ENCODE peak calls at places on chromosomes 11 and 22, in four cellular contexts. One of them, this sample, is unnamed.

GRCh38 chr22:41647771-41648170 is 26.7 kb downstream of the XRCC6 start:
- DNase-seq in HepG2: no peak
- DNase-seq in GM12878: no peak
- DNase-seq in K562: no peak
- DNase-seq in this sample: no peak

GRCh38 chr11:2777396-2777795 is 77.6 kb upstream of the KCNQ1OT1 start:
- DNase-seq in K562: no peak
- DNase-seq in GM12878: no peak
- DNase-seq in HepG2: no peak
- DNase-seq in this sample: peak

GRCh38 chr11:61955416-61956135 is 5.4 kb downstream of the BEST1 start:
- DNase-seq in GM12878: no peak
- DNase-seq in HepG2: no peak
- DNase-seq in K562: no peak
- DNase-seq in this sample: peak

GRCh38 chr22:21796863-21797262 is 61.3 kb upstream of the YPEL1 start:
- DNase-seq in GM12878: no peak
- DNase-seq in K562: peak
- DNase-seq in HepG2: no peak
- DNase-seq in this sample: no peak

GRCh38 chr11:32643526-32643925 is 59.9 kb downstream of the EIF3M start:
- DNase-seq in K562: no peak
- DNase-seq in HepG2: no peak
- DNase-seq in GM12878: no peak
- DNase-seq in this sample: no peak

GRCh38 chr11:75514596-75514995 is 11.1 kb downstream of the GDPD5 start:
- DNase-seq in HepG2: no peak
- DNase-seq in K562: no peak
- DNase-seq in GM12878: no peak
- DNase-seq in this sample: no peak

GRCh38 chr11:18253222-18253621 is 4.8 kb upstream of the SAA2 start:
- DNase-seq in K562: no peak
- DNase-seq in HepG2: no peak
- DNase-seq in GM12878: no peak
- DNase-seq in this sample: no peak

GRCh38 chr11:70225629-70226582 is 22.8 kb downstream of the FADD start:
- DNase-seq in GM12878: no peak
- DNase-seq in K562: no peak
- DNase-seq in HepG2: no peak
- DNase-seq in this sample: no peak

GRCh38 chr11:64348611-64349387 is 8.8 kb downstream of the CCDC88B start:
- DNase-seq in GM12878: no peak
- DNase-seq in HepG2: peak
- DNase-seq in K562: no peak
- DNase-seq in this sample: no peak

GRCh38 chr22:24688294-24688693 is 85.3 kb downstream of the GGT1 start:
- DNase-seq in K562: no peak
- DNase-seq in GM12878: no peak
- DNase-seq in HepG2: no peak
- DNase-seq in this sample: no peak

GRCh38 chr11:65855927-65856363 is 2.0 kb downstream of the CFL1 start:
- DNase-seq in HepG2: no peak
- DNase-seq in GM12878: no peak
- DNase-seq in K562: no peak
- DNase-seq in this sample: no peak

GRCh38 chr11:47672283-47672730 is 29.9 kb upstream of the MTCH2 start:
- DNase-seq in GM12878: no peak
- DNase-seq in HepG2: no peak
- DNase-seq in K562: no peak
- DNase-seq in this sample: no peak

GRCh38 chr11:65468874-65469333 is 29.9 kb upstream of the MALAT1 start:
- DNase-seq in HepG2: peak
- DNase-seq in K562: peak
- DNase-seq in GM12878: no peak
- DNase-seq in this sample: peak

GRCh38 chr11:116512841-116513240 is 259.9 kb downstream of the BUD13 start:
- DNase-seq in HepG2: no peak
- DNase-seq in GM12878: no peak
- DNase-seq in K562: no peak
- DNase-seq in this sample: no peak

GRCh38 chr22:26756675-26757293 is 99.4 kb downstream of the MIAT start:
- DNase-seq in K562: peak
- DNase-seq in GM12878: no peak
- DNase-seq in HepG2: no peak
- DNase-seq in this sample: peak

GRCh38 chr22:47205081-47205491 is 442.6 kb downstream of the TBC1D22A start:
- DNase-seq in GM12878: no peak
- DNase-seq in K562: no peak
- DNase-seq in HepG2: no peak
- DNase-seq in this sample: no peak

GRCh38 chr11:116972692-116973091 is 125.5 kb downstream of the SIK3 start:
- DNase-seq in K562: no peak
- DNase-seq in GM12878: no peak
- DNase-seq in HepG2: no peak
- DNase-seq in this sample: no peak

GRCh38 chr22:42187646-42188045 is 57.0 kb upstream of the CYP2D6 start:
- DNase-seq in HepG2: no peak
- DNase-seq in GM12878: no peak
- DNase-seq in K562: no peak
- DNase-seq in this sample: no peak

GRCh38 chr11:73975479-73975757 is 7.2 kb downstream of the UCP2 start:
- DNase-seq in K562: no peak
- DNase-seq in HepG2: no peak
- DNase-seq in GM12878: no peak
- DNase-seq in this sample: no peak

GRCh38 chr22:40381461-40381860 is 11.1 kb downstream of the SGSM3 start:
- DNase-seq in HepG2: no peak
- DNase-seq in K562: no peak
- DNase-seq in GM12878: no peak
- DNase-seq in this sample: no peak

GRCh38 chr11:109015283-109015682 is 350.4 kb downstream of the DDX10 start:
- DNase-seq in HepG2: no peak
- DNase-seq in K562: no peak
- DNase-seq in GM12878: no peak
- DNase-seq in this sample: no peak

GRCh38 chr22:23216331-23217170 is 36.2 kb downstream of the BCR start:
- DNase-seq in GM12878: no peak
- DNase-seq in HepG2: peak
- DNase-seq in K562: peak
- DNase-seq in this sample: no peak

GRCh38 chr11:22671751-22672150 is 5.3 kb downstream of the GAS2 start:
- DNase-seq in HepG2: no peak
- DNase-seq in K562: no peak
- DNase-seq in GM12878: no peak
- DNase-seq in this sample: no peak

GRCh38 chr11:7060828-7061227 is 28.0 kb upstream of the RBMXL2 start:
- DNase-seq in GM12878: no peak
- DNase-seq in K562: no peak
- DNase-seq in HepG2: no peak
- DNase-seq in this sample: no peak

GRCh38 chr11:45650166-45651095 is 15.0 kb downstream of the CHST1 start:
- DNase-seq in HepG2: no peak
- DNase-seq in GM12878: no peak
- DNase-seq in K562: no peak
- DNase-seq in this sample: no peak

GRCh38 chr11:45648931-45649330 is 16.5 kb downstream of the CHST1 start:
- DNase-seq in GM12878: no peak
- DNase-seq in K562: no peak
- DNase-seq in HepG2: no peak
- DNase-seq in this sample: no peak

GRCh38 chr11:45651156-45651555 is 14.3 kb downstream of the CHST1 start:
- DNase-seq in K562: no peak
- DNase-seq in HepG2: no peak
- DNase-seq in GM12878: no peak
- DNase-seq in this sample: no peak

GRCh38 chr11:45647786-45648185 is 17.6 kb downstream of the CHST1 start:
- DNase-seq in K562: no peak
- DNase-seq in HepG2: no peak
- DNase-seq in GM12878: no peak
- DNase-seq in this sample: no peak

GRCh38 chr11:45649544-45650165 is 15.8 kb downstream of the CHST1 start:
- DNase-seq in HepG2: no peak
- DNase-seq in GM12878: no peak
- DNase-seq in K562: no peak
- DNase-seq in this sample: no peak
- TF ChIP-seq ATF3 in HepG2: no peak
- TF ChIP-seq ATF3 in GM12878: no peak
- TF ChIP-seq ATF3 in K562: no peak
- TF ChIP-seq ATF3 in this sample: no peak

GRCh38 chr11:45266693-45267451 is 19.3 kb downstream of the SYT13 start:
- DNase-seq in GM12878: no peak
- DNase-seq in K562: peak
- DNase-seq in HepG2: peak
- DNase-seq in this sample: peak
- TF ChIP-seq CREM in GM12878: no peak
- TF ChIP-seq CREM in K562: no peak
- TF ChIP-seq CREM in HepG2: no peak
- TF ChIP-seq CREM in this sample: no peak

DNA sequence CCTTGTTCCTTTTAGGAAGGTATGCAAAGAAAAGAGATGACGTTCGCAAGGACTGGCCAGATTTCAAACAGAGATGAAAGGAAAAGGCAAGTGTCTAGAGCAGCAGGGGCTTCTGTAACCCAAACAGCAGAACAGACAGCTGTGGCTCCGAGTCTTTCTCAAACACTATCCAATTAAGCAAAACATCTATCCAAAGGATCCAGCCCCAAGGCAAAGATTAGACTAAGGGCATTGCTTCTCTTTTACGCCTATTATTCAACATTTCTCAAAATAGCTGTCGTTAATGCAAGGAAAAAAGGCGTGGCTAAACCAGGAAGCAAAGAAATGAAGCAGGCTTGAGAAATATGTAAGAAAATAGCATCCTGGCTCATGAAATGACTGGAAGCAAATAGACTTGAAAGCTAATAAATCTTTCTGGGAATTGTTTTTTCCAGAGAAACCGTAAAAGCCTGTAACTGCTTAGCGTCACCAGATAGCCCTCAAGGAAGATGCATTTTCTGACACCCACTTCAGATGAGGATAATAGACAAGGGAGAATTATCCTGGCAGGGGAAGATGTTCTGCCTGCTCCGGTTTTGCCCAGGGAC is 20.0 kb downstream of the C11orf96 start:
- DNase-seq in GM12878: no peak
- DNase-seq in HepG2: no peak
- DNase-seq in K562: no peak
- DNase-seq in this sample: no peak
- TF ChIP-seq ATF3 in GM12878: no peak
- TF ChIP-seq ATF3 in HepG2: no peak
- TF ChIP-seq ATF3 in K562: no peak
- TF ChIP-seq ATF3 in this sample: no peak

GRCh38 chr22:46193898-46194310 is 43.6 kb downstream of the PPARA start:
- DNase-seq in K562: peak
- DNase-seq in GM12878: no peak
- DNase-seq in HepG2: no peak
- DNase-seq in this sample: no peak

GRCh38 chr22:46196268-46196667 is 45.9 kb downstream of the PPARA start:
- DNase-seq in K562: no peak
- DNase-seq in HepG2: no peak
- DNase-seq in GM12878: no peak
- DNase-seq in this sample: no peak

GRCh38 chr22:46198274-46198673 is 47.9 kb downstream of the PPARA start:
- DNase-seq in K562: no peak
- DNase-seq in GM12878: no peak
- DNase-seq in HepG2: no peak
- DNase-seq in this sample: no peak

GRCh38 chr22:46192210-46192993 is 42.1 kb downstream of the PPARA start:
- DNase-seq in HepG2: no peak
- DNase-seq in K562: no peak
- DNase-seq in GM12878: no peak
- DNase-seq in this sample: no peak

GRCh38 chr22:46195487-46196165 is 45.3 kb downstream of the PPARA start:
- DNase-seq in HepG2: no peak
- DNase-seq in GM12878: no peak
- DNase-seq in K562: no peak
- DNase-seq in this sample: no peak
- TF ChIP-seq CREM in HepG2: no peak
- TF ChIP-seq CREM in GM12878: no peak
- TF ChIP-seq CREM in K562: no peak
- TF ChIP-seq CREM in this sample: no peak

DNA sequence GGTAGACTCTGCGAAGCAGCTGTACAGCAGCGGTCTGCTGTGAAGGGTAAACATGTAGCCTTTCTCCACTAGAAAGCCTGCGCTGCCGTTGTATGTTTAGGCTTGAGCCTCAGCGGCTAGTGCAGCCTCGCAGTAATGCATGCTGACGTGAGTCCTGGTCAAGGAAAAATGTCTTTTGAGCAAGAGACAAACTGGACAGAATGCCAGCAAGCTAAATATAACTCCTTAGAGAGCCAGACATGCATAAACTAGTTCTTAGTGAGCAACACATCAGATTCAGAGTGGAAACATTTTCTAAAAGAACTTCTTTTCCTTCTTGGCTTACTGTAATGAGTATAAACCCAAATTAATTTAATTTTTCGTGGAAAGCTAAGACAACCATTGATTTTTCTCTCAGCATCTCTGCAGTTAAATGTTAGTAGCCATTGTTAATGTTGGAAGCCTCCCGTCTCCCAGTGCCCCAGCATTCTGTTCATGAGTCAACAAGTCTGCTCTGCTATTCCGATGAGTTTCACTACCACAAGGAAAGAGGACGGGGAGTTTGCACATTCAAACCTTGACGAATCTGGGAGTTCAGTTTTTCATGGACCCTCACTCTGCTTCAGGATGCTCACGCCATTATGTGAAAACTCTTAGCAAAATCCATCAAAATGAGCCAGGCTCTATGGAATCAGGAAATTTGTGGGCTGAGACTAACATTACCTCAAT is 51.4 kb downstream of the JAM3 start:
- DNase-seq in GM12878: no peak
- DNase-seq in HepG2: no peak
- DNase-seq in K562: no peak
- DNase-seq in this sample: no peak
- TF ChIP-seq ATF3 in GM12878: no peak
- TF ChIP-seq ATF3 in HepG2: no peak
- TF ChIP-seq ATF3 in K562: no peak
- TF ChIP-seq ATF3 in this sample: no peak

DNA sequence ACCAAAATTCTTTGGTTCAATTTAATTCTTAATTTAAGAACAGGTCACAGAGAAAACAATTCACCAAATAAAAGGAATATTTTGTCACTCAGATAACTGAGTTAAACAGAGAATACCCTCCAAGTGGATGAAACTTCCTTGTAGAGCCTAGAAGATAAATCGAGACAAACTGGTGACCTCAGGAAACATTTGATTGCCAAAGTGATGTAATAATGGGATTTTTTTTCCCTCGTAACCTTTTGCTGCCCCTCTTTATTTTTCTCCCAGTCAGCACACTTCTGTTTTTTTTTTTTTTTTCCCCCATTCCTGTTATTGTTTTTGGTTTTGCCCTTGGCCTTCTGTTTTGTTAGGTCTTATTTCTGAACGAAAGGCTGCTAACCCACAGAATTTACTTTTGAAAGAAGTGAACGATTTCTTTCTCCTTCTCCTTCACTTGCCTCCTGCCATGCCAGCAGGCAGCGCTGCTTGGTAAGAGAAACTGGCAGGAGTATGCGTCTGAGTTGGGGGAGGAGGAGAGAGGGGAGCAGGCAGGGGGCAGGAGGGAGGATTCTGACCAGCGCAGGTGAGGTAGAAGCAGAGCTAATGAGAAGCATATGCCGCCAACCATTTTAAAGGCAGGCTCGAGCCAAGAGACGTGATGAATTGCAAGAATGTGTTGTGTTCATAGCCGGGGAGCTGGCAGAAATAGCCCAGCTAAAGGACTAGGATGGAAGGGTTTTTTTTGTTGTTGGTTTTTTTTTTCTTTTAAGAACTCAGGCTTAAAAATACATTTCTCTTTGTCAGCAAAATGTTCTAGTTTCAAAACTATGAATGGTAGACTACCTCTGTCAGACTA is 121.9 kb upstream of the MTMR2 start:
- DNase-seq in GM12878: no peak
- DNase-seq in HepG2: no peak
- DNase-seq in K562: no peak
- DNase-seq in this sample: peak
- TF ChIP-seq CREM in GM12878: no peak
- TF ChIP-seq CREM in HepG2: no peak
- TF ChIP-seq CREM in K562: no peak
- TF ChIP-seq CREM in this sample: no peak

This sample was measured in WTC11.